ENCODE peak calls at places on chromosomes 5 and 9, in ten cellular contexts. K is PC-9, R is SK-N-SH, D is heart left ventricle, G is pancreas, P is cardiac muscle cell, H is upper lobe of right lung, X is uterus, M is ovary, Q is Peyer's patch. F is an unnamed sample. For H3K4me1 and H3K36me3, the result is how much of the 10 kb centered on the place peaks cover.

GRCh38 chr5:88390007-88390385 is 121.4 kb upstream of the TMEM161B start:
- DNase-seq in X (no peak), D (no peak), H (no peak), P (no peak), K (no peak), R (no peak), Q (no peak), M (no peak), G (no peak), F (no peak)

GRCh38 chr5:124544366-124545055 is 201.9 kb downstream of the ZNF608 start:
- DNase-seq in X (no peak), H (no peak), M (no peak), D (no peak), G (no peak), R (no peak), K (no peak), P (no peak), Q (no peak), F (no peak)

GRCh38 chr9:69771775-69772418 is 12.1 kb upstream of the PTAR1 start:
- DNase-seq in H (no peak), M (no peak), P (peak), R (no peak), G (no peak), K (no peak), Q (no peak), D (no peak), X (no peak), F (no peak)

GRCh38 chr9:4760122-4760521 is 19.1 kb upstream of the AK3 start:
- DNase-seq in Q (no peak), D (no peak), R (no peak), K (no peak), H (no peak), X (no peak), G (no peak), P (no peak), M (no peak), F (no peak)

GRCh38 chr5:118042076-118042475 is 946.3 kb downstream of the DTWD2 start:
- DNase-seq in M (no peak), Q (no peak), X (no peak), G (no peak), H (no peak), P (peak), K (no peak), R (peak), D (no peak), F (no peak)

GRCh38 chr9:79301549-79301948 is 270.2 kb upstream of the TLE4 start:
- DNase-seq in R (no peak), G (no peak), H (no peak), M (no peak), X (no peak), P (no peak), Q (no peak), D (no peak), K (no peak), F (no peak)

GRCh38 chr5:75363111-75363510 is 26.1 kb downstream of the HMGCR start:
- DNase-seq in D (no peak), R (no peak), G (no peak), M (no peak), H (no peak), K (no peak), Q (no peak), X (no peak), P (no peak), F (no peak)

GRCh38 chr9:126166291-126166690 is 160.3 kb upstream of the MVB12B start:
- DNase-seq in X (no peak), K (no peak), M (no peak), D (no peak), P (no peak), R (no peak), Q (no peak), G (no peak), H (peak), F (no peak)

GRCh38 chr5:22709743-22710142 is 143.4 kb downstream of the CDH12 start:
- DNase-seq in K (no peak), R (no peak), D (no peak), H (no peak), P (no peak), X (no peak), G (no peak), Q (no peak), M (no peak), F (no peak)

GRCh38 chr5:122434547-122434946 is 122.5 kb downstream of the SNCAIP start:
- DNase-seq in P (no peak), X (no peak), Q (no peak), D (no peak), H (no peak), R (no peak), M (no peak), G (no peak), K (no peak), F (no peak)

GRCh38 chr9:105157178-105157583 is 87.3 kb upstream of the SLC44A1 start:
- DNase-seq in Q (peak), H (peak), K (peak), X (peak), R (peak), G (no peak), P (peak), D (peak), M (peak), F (peak)

GRCh38 chr9:127118597-127119318 is 3.7 kb downstream of the ANGPTL2 start:
- DNase-seq in M (no peak), P (no peak), X (no peak), R (no peak), Q (no peak), G (no peak), K (no peak), H (no peak), D (no peak), F (no peak)

GRCh38 chr9:125121156-125121555 is 22.2 kb downstream of the SCAI start:
- DNase-seq in Q (no peak), K (no peak), G (no peak), X (no peak), H (no peak), R (no peak), M (no peak), P (no peak), D (no peak), F (no peak)

GRCh38 chr5:125478599-125478998 is 732.2 kb upstream of the ZNF608 start:
- DNase-seq in D (no peak), H (no peak), G (no peak), P (no peak), R (no peak), X (no peak), M (no peak), Q (no peak), K (peak), F (no peak)

GRCh38 chr5:174731214-174732039 is 7.0 kb downstream of the MSX2 start:
- DNase-seq in M (no peak), H (no peak), Q (no peak), K (no peak), G (no peak), P (no peak), R (no peak), X (no peak), D (no peak), F (no peak)

GRCh38 chr9:89603629-89604462 is 966 bp upstream of the GADD45G start:
- DNase-seq in M (peak), Q (peak), H (peak), K (no peak), G (peak), D (peak), R (peak), P (peak), X (peak), F (peak)

GRCh38 chr5:23164971-23165370 is 311.8 kb upstream of the CDH12 start:
- DNase-seq in M (no peak), Q (no peak), R (no peak), H (no peak), D (no peak), X (no peak), P (no peak), K (no peak), G (no peak), F (no peak)

GRCh38 chr5:90962481-90962880 is 403.9 kb downstream of the ADGRV1 start:
- DNase-seq in K (no peak), P (no peak), D (no peak), X (no peak), R (no peak), M (no peak), G (no peak), H (no peak), Q (no peak), F (no peak)

GRCh38 chr9:35691757-35692301 is 2.1 kb upstream of the TPM2 start:
- DNase-seq in Q (no peak), M (peak), K (no peak), D (no peak), G (no peak), R (no peak), P (no peak), H (no peak), X (no peak), F (no peak)

GRCh38 chr9:132489536-132489935 is 79.5 kb downstream of the CFAP77 start:
- DNase-seq in P (no peak), D (no peak), H (no peak), Q (no peak), M (no peak), K (no peak), R (no peak), G (no peak), X (no peak), F (no peak)

GRCh38 chr5:157323107-157323706 is 57.3 kb downstream of the CYFIP2 start:
- DNase-seq in P (no peak), X (no peak), R (peak), D (no peak), K (no peak), Q (no peak), G (no peak), H (no peak), M (no peak), F (no peak)

GRCh38 chr5:73380052-73380451 is 68.5 kb downstream of the FOXD1 start:
- DNase-seq in G (no peak), X (no peak), Q (no peak), D (no peak), K (no peak), R (peak), M (no peak), P (peak), H (no peak), F (no peak)

GRCh38 chr9:78552802-78553201 is 255.9 kb downstream of the PSAT1 start:
- DNase-seq in R (no peak), P (no peak), Q (no peak), K (no peak), G (no peak), X (no peak), H (no peak), M (no peak), D (no peak), F (no peak)

GRCh38 chr5:8478308-8478707 is 609.4 kb downstream of the MTRR start:
- DNase-seq in Q (no peak), D (no peak), R (no peak), M (no peak), K (no peak), X (no peak), H (no peak), P (no peak), G (no peak), F (no peak)

GRCh38 chr5:132828846-132829494 is 1.5 kb downstream of the SHROOM1 start:
- DNase-seq in H (no peak), P (no peak), Q (no peak), X (peak), D (no peak), K (no peak), M (no peak), R (no peak), G (peak), F (no peak)

GRCh38 chr5:132830436-132831094 is at the start of gene SHROOM1:
- DNase-seq in G (peak), H (peak), M (peak), D (peak), R (peak), X (peak), P (peak), K (peak), Q (peak), F (peak)

GRCh38 chr5:132831095-132831860 is 831 bp upstream of the SHROOM1 start:
- DNase-seq in H (no peak), M (no peak), X (peak), D (no peak), P (no peak), Q (no peak), K (no peak), R (no peak), G (no peak), F (no peak)

GRCh38 chr5:132827943-132828673 is 2.3 kb downstream of the SHROOM1 start:
- DNase-seq in K (no peak), X (no peak), Q (no peak), H (no peak), G (no peak), P (no peak), R (no peak), D (no peak), M (no peak), F (no peak)

GRCh38 chr5:132829742-132830435 is 558 bp downstream of the SHROOM1 start:
- DNase-seq in R (peak), X (peak), H (peak), P (peak), M (peak), K (peak), Q (peak), D (peak), G (peak), F (peak)
- H3K4me1 ChIP-seq in R (under half), X (under half), H (under half), P (under half), M (under half), K (under half), Q (under half), D (under half), G (under half), F (under half)

DNA sequence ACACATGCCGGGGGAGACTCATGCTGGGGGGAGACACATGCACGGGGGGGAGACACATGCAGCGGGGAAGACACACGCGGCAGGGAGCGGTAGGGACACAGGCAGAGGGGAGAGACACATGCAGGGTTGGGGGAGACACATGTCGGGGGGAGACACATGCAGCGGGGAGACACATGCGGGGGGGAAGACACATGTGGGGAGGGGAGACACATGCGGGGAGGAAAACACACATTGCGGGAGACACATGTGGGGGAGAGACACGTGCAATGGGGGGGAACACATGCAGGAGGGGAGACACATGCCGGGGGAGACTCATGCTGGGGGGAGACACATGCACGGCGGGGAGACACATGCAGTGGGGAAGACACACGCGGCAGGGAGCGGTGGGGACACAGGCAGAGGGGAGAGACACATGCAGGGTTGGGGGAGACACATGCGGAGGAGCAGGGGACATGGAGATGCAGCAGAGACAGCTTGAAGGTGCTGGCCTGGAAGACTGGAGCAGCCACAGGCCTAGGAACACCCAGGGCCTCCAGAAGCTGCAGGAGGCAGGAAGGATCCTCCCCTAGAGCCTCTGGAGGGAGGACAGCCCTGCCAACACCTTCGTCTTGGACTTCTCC is 20.3 kb upstream of the OLFM1 start:
- DNase-seq in R (no peak), P (no peak), H (peak), D (no peak), X (peak), K (no peak), G (no peak), Q (no peak), M (peak), F (peak)
- H3K36me3 ChIP-seq in R (under half), P (under half), H (under half), D (under half), X (under half), K (under half), G (under half), Q (under half), M (under half), F (under half)

GRCh38 chr9:7671847-7672246 is 127.7 kb downstream of the DMAC1 start:
- DNase-seq in X (no peak), K (no peak), H (no peak), R (no peak), Q (no peak), P (no peak), G (no peak), M (no peak), D (no peak), F (no peak)

GRCh38 chr9:7676757-7677156 is 122.8 kb downstream of the DMAC1 start:
- DNase-seq in M (no peak), X (no peak), H (no peak), R (no peak), Q (no peak), K (no peak), P (no peak), D (no peak), G (no peak), F (no peak)
- TF ChIP-seq CTCF in M (no peak), X (no peak), H (no peak), R (no peak), Q (no peak), K (no peak), P (no peak), D (no peak), G (no peak), F (no peak)

DNA sequence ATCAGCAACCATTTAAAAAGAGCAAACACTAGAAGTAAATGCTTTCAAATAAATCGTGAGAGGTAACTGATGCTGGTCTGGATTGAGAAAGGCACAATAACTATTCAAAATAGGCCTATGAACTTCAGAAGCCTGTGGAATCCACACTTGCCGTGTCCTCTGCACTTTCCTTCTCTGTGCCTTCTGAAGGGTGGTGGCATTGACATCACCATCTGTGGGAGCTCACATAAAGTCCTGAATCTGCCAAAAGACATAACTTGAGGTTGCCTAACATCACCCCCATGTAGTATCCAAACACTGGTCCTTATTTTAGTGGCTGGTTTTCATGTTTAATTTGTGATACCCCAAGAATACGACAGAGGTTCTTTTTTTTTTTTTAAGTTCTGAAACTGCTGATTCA is 59.8 kb downstream of the IRF1 start:
- DNase-seq in R (no peak), Q (no peak), K (no peak), H (no peak), D (no peak), G (no peak), X (no peak), M (no peak), P (no peak), F (no peak)
- H3K4me1 ChIP-seq in R (under half), Q (under half), K (under half), H (half or more), D (half or more), G (under half), X (under half), M (under half), P (under half), F (half or more)

F was measured in spleen.